ENCODE peak calls at places on chromosomes 6 and 20, in nine cellular contexts. One of them, this sample, is unnamed. For H3K27me3, the result is how much of the 10 kb centered on the place peaks cover.

GRCh38 chr6:165776699-165777098 is 113.7 kb upstream of the PDE10A start:
- DNase-seq in upper lobe of right lung: no peak
- DNase-seq in CD8-positive, alpha-beta memory T cell: no peak
- DNase-seq in Panc1: no peak
- DNase-seq in heart left ventricle: no peak
- DNase-seq in body of pancreas: no peak
- DNase-seq in GM23338: no peak
- DNase-seq in bronchial epithelial cell: no peak
- DNase-seq in stomach: no peak
- DNase-seq in this sample: no peak

GRCh38 chr6:116461563-116462507 is 660 bp downstream of the CALHM6 start:
- DNase-seq in upper lobe of right lung: peak
- DNase-seq in CD8-positive, alpha-beta memory T cell: peak
- DNase-seq in Panc1: no peak
- DNase-seq in heart left ventricle: peak
- DNase-seq in body of pancreas: peak
- DNase-seq in GM23338: peak
- DNase-seq in bronchial epithelial cell: no peak
- DNase-seq in stomach: peak
- DNase-seq in this sample: peak

GRCh38 chr20:50330504-50331313 is 140.1 kb downstream of the CEBPB start:
- DNase-seq in upper lobe of right lung: no peak
- DNase-seq in CD8-positive, alpha-beta memory T cell: no peak
- DNase-seq in Panc1: no peak
- DNase-seq in heart left ventricle: no peak
- DNase-seq in body of pancreas: peak
- DNase-seq in GM23338: no peak
- DNase-seq in bronchial epithelial cell: peak
- DNase-seq in stomach: no peak
- DNase-seq in this sample: no peak

GRCh38 chr6:135493218-135493961 is 4.2 kb downstream of the AHI1 start:
- DNase-seq in upper lobe of right lung: no peak
- DNase-seq in CD8-positive, alpha-beta memory T cell: no peak
- DNase-seq in Panc1: no peak
- DNase-seq in heart left ventricle: no peak
- DNase-seq in body of pancreas: no peak
- DNase-seq in GM23338: no peak
- DNase-seq in bronchial epithelial cell: no peak
- DNase-seq in stomach: no peak
- DNase-seq in this sample: no peak

GRCh38 chr6:142713959-142714358 is 231.0 kb downstream of the HIVEP2 start:
- DNase-seq in upper lobe of right lung: no peak
- DNase-seq in CD8-positive, alpha-beta memory T cell: no peak
- DNase-seq in Panc1: no peak
- DNase-seq in heart left ventricle: no peak
- DNase-seq in body of pancreas: no peak
- DNase-seq in GM23338: no peak
- DNase-seq in bronchial epithelial cell: no peak
- DNase-seq in stomach: no peak
- DNase-seq in this sample: no peak

GRCh38 chr20:63107449-63108200 is 100.9 kb upstream of the BHLHE23 start:
- DNase-seq in upper lobe of right lung: no peak
- DNase-seq in CD8-positive, alpha-beta memory T cell: no peak
- DNase-seq in Panc1: no peak
- DNase-seq in heart left ventricle: no peak
- DNase-seq in body of pancreas: no peak
- DNase-seq in GM23338: no peak
- DNase-seq in bronchial epithelial cell: no peak
- DNase-seq in stomach: no peak
- DNase-seq in this sample: no peak

GRCh38 chr6:115750946-115751345 is 309.7 kb downstream of the FRK start:
- DNase-seq in upper lobe of right lung: no peak
- DNase-seq in CD8-positive, alpha-beta memory T cell: no peak
- DNase-seq in Panc1: no peak
- DNase-seq in heart left ventricle: no peak
- DNase-seq in body of pancreas: no peak
- DNase-seq in GM23338: no peak
- DNase-seq in bronchial epithelial cell: no peak
- DNase-seq in stomach: no peak
- DNase-seq in this sample: no peak

GRCh38 chr6:46584586-46584985 is 68.0 kb downstream of the CYP39A1 start:
- DNase-seq in upper lobe of right lung: no peak
- DNase-seq in CD8-positive, alpha-beta memory T cell: no peak
- DNase-seq in Panc1: no peak
- DNase-seq in heart left ventricle: no peak
- DNase-seq in body of pancreas: no peak
- DNase-seq in GM23338: no peak
- DNase-seq in bronchial epithelial cell: peak
- DNase-seq in stomach: no peak
- DNase-seq in this sample: no peak

GRCh38 chr6:13724174-13724573 is 12.5 kb upstream of the RANBP9 start:
- DNase-seq in upper lobe of right lung: no peak
- DNase-seq in CD8-positive, alpha-beta memory T cell: no peak
- DNase-seq in Panc1: no peak
- DNase-seq in heart left ventricle: no peak
- DNase-seq in body of pancreas: no peak
- DNase-seq in GM23338: no peak
- DNase-seq in bronchial epithelial cell: peak
- DNase-seq in stomach: no peak
- DNase-seq in this sample: no peak

GRCh38 chr20:3282271-3283221 is 43.6 kb upstream of the SLC4A11 start:
- DNase-seq in upper lobe of right lung: no peak
- DNase-seq in CD8-positive, alpha-beta memory T cell: no peak
- DNase-seq in Panc1: no peak
- DNase-seq in heart left ventricle: no peak
- DNase-seq in body of pancreas: peak
- DNase-seq in GM23338: peak
- DNase-seq in bronchial epithelial cell: no peak
- DNase-seq in stomach: no peak
- DNase-seq in this sample: no peak

GRCh38 chr6:142692942-142693341 is 252.0 kb downstream of the HIVEP2 start:
- DNase-seq in upper lobe of right lung: peak
- DNase-seq in CD8-positive, alpha-beta memory T cell: peak
- DNase-seq in Panc1: peak
- DNase-seq in heart left ventricle: peak
- DNase-seq in body of pancreas: peak
- DNase-seq in GM23338: peak
- DNase-seq in bronchial epithelial cell: peak
- DNase-seq in stomach: peak
- DNase-seq in this sample: peak

GRCh38 chr6:73610444-73611275 is 43.1 kb downstream of the SLC17A5 start:
- DNase-seq in upper lobe of right lung: no peak
- DNase-seq in CD8-positive, alpha-beta memory T cell: no peak
- DNase-seq in Panc1: peak
- DNase-seq in heart left ventricle: no peak
- DNase-seq in body of pancreas: no peak
- DNase-seq in GM23338: peak
- DNase-seq in bronchial epithelial cell: peak
- DNase-seq in stomach: no peak
- DNase-seq in this sample: peak

GRCh38 chr6:125930810-125931418 is 25.7 kb upstream of the HINT3 start:
- DNase-seq in upper lobe of right lung: no peak
- DNase-seq in CD8-positive, alpha-beta memory T cell: no peak
- DNase-seq in Panc1: no peak
- DNase-seq in heart left ventricle: no peak
- DNase-seq in body of pancreas: no peak
- DNase-seq in GM23338: no peak
- DNase-seq in bronchial epithelial cell: no peak
- DNase-seq in stomach: no peak
- DNase-seq in this sample: no peak

GRCh38 chr6:106536863-106537262 is 92.4 kb downstream of the RTN4IP1 start:
- DNase-seq in upper lobe of right lung: no peak
- DNase-seq in CD8-positive, alpha-beta memory T cell: no peak
- DNase-seq in Panc1: no peak
- DNase-seq in heart left ventricle: no peak
- DNase-seq in body of pancreas: no peak
- DNase-seq in GM23338: no peak
- DNase-seq in bronchial epithelial cell: no peak
- DNase-seq in stomach: no peak
- DNase-seq in this sample: no peak

GRCh38 chr6:71498643-71499042 is 210.0 kb downstream of the OGFRL1 start:
- DNase-seq in upper lobe of right lung: no peak
- DNase-seq in CD8-positive, alpha-beta memory T cell: no peak
- DNase-seq in Panc1: no peak
- DNase-seq in heart left ventricle: no peak
- DNase-seq in body of pancreas: no peak
- DNase-seq in GM23338: no peak
- DNase-seq in bronchial epithelial cell: peak
- DNase-seq in stomach: no peak
- DNase-seq in this sample: no peak

GRCh38 chr6:157767757-157768156 is 55.3 kb upstream of the SNX9 start:
- DNase-seq in upper lobe of right lung: no peak
- DNase-seq in CD8-positive, alpha-beta memory T cell: no peak
- DNase-seq in Panc1: no peak
- DNase-seq in heart left ventricle: no peak
- DNase-seq in body of pancreas: no peak
- DNase-seq in GM23338: no peak
- DNase-seq in bronchial epithelial cell: no peak
- DNase-seq in stomach: no peak
- DNase-seq in this sample: no peak

GRCh38 chr6:147738089-147738488 is 229.6 kb downstream of the SAMD5 start:
- DNase-seq in upper lobe of right lung: no peak
- DNase-seq in CD8-positive, alpha-beta memory T cell: no peak
- DNase-seq in Panc1: no peak
- DNase-seq in heart left ventricle: no peak
- DNase-seq in body of pancreas: no peak
- DNase-seq in GM23338: no peak
- DNase-seq in bronchial epithelial cell: peak
- DNase-seq in stomach: no peak
- DNase-seq in this sample: no peak

GRCh38 chr6:12369781-12370262 is 79.7 kb downstream of the EDN1 start:
- DNase-seq in upper lobe of right lung: no peak
- DNase-seq in CD8-positive, alpha-beta memory T cell: no peak
- DNase-seq in Panc1: no peak
- DNase-seq in heart left ventricle: no peak
- DNase-seq in body of pancreas: peak
- DNase-seq in GM23338: no peak
- DNase-seq in bronchial epithelial cell: peak
- DNase-seq in stomach: no peak
- DNase-seq in this sample: no peak

GRCh38 chr6:131858765-131859490 is 51.1 kb downstream of the ENPP1 start:
- DNase-seq in upper lobe of right lung: no peak
- DNase-seq in CD8-positive, alpha-beta memory T cell: no peak
- DNase-seq in Panc1: no peak
- DNase-seq in heart left ventricle: no peak
- DNase-seq in body of pancreas: no peak
- DNase-seq in GM23338: no peak
- DNase-seq in bronchial epithelial cell: peak
- DNase-seq in stomach: no peak
- DNase-seq in this sample: no peak

DNA sequence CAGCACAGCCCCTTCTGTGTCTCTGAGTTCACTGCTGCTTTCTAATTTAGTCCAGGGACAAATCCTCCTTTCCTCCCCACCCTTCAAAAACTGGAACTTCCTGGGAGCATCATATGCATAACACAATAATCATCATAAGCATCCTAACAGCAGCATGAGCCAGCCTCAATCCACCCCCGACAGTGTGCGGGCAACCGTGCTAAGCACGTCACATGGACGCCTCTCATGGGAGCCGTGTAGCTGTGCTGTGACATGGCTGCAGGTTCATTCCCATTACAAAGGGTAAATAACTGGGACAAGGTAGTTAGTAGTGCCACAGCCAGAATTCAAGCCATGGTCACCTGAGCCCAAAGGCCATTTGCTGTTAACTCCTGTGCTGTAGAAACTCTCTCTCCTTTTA is 24.5 kb upstream of the ULBP3 start:
- DNase-seq in upper lobe of right lung: no peak
- DNase-seq in CD8-positive, alpha-beta memory T cell: no peak
- DNase-seq in Panc1: no peak
- DNase-seq in heart left ventricle: no peak
- DNase-seq in body of pancreas: no peak
- DNase-seq in GM23338: no peak
- DNase-seq in bronchial epithelial cell: no peak
- DNase-seq in stomach: no peak
- DNase-seq in this sample: no peak
- H3K27me3 ChIP-seq in upper lobe of right lung: under half
- H3K27me3 ChIP-seq in CD8-positive, alpha-beta memory T cell: under half
- H3K27me3 ChIP-seq in Panc1: under half
- H3K27me3 ChIP-seq in heart left ventricle: under half
- H3K27me3 ChIP-seq in body of pancreas: under half
- H3K27me3 ChIP-seq in GM23338: under half
- H3K27me3 ChIP-seq in bronchial epithelial cell: under half
- H3K27me3 ChIP-seq in stomach: under half
- H3K27me3 ChIP-seq in this sample: under half

DNA sequence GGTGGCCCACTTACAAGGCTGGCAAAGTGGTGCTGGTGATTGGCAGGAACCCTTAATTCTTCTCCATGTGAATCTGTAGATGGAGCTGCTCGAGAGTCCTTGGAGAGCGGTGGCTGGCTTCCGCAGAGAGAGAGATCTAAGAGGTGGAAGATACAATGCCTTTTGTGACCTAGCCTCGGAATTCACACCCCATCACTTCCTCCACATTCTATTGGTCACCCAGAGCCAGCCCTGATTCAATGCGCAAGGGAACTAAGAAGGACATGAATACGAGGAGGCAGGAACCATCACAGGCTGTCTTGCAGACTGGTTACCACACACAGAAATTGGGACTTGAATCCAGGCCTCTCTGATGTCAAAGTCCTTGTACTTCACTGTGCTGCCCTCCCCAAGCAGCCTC is 128.9 kb upstream of the PROKR2 start:
- DNase-seq in upper lobe of right lung: no peak
- DNase-seq in CD8-positive, alpha-beta memory T cell: no peak
- DNase-seq in Panc1: no peak
- DNase-seq in heart left ventricle: no peak
- DNase-seq in body of pancreas: no peak
- DNase-seq in GM23338: no peak
- DNase-seq in bronchial epithelial cell: no peak
- DNase-seq in stomach: no peak
- DNase-seq in this sample: no peak
- H3K27me3 ChIP-seq in upper lobe of right lung: under half
- H3K27me3 ChIP-seq in CD8-positive, alpha-beta memory T cell: under half
- H3K27me3 ChIP-seq in Panc1: under half
- H3K27me3 ChIP-seq in heart left ventricle: under half
- H3K27me3 ChIP-seq in body of pancreas: under half
- H3K27me3 ChIP-seq in GM23338: under half
- H3K27me3 ChIP-seq in bronchial epithelial cell: under half
- H3K27me3 ChIP-seq in stomach: under half
- H3K27me3 ChIP-seq in this sample: under half

DNA sequence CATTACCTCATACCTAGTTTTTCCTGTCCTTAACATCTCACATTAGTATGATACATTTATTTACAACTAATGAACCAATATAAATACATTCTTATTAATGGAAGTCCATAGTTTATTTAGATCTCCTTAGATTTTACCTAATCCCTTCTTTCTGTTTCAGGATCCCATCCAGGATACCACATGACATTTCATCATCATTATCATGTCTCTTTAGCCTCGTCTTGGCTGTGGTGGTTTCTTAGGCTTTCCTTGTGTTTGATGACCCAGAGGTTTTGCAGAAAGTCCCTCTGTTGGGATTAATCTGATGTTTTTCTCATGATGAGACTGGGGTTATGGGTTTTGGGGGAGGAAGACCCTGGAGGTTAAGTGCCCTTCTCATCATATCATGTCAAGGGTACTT is 89.3 kb upstream of the IYD start:
- DNase-seq in upper lobe of right lung: no peak
- DNase-seq in CD8-positive, alpha-beta memory T cell: no peak
- DNase-seq in Panc1: no peak
- DNase-seq in heart left ventricle: no peak
- DNase-seq in body of pancreas: no peak
- DNase-seq in GM23338: no peak
- DNase-seq in bronchial epithelial cell: no peak
- DNase-seq in stomach: no peak
- DNase-seq in this sample: no peak
- H3K27me3 ChIP-seq in upper lobe of right lung: under half
- H3K27me3 ChIP-seq in CD8-positive, alpha-beta memory T cell: under half
- H3K27me3 ChIP-seq in Panc1: under half
- H3K27me3 ChIP-seq in heart left ventricle: under half
- H3K27me3 ChIP-seq in body of pancreas: under half
- H3K27me3 ChIP-seq in GM23338: under half
- H3K27me3 ChIP-seq in bronchial epithelial cell: under half
- H3K27me3 ChIP-seq in stomach: under half
- H3K27me3 ChIP-seq in this sample: under half

GRCh38 chr20:21693322-21693721 is 12.1 kb upstream of the PAX1 start:
- DNase-seq in upper lobe of right lung: no peak
- DNase-seq in CD8-positive, alpha-beta memory T cell: no peak
- DNase-seq in Panc1: no peak
- DNase-seq in heart left ventricle: no peak
- DNase-seq in body of pancreas: no peak
- DNase-seq in GM23338: peak
- DNase-seq in bronchial epithelial cell: no peak
- DNase-seq in stomach: no peak
- DNase-seq in this sample: no peak
- H3K27me3 ChIP-seq in upper lobe of right lung: under half
- H3K27me3 ChIP-seq in CD8-positive, alpha-beta memory T cell: under half
- H3K27me3 ChIP-seq in Panc1: under half
- H3K27me3 ChIP-seq in heart left ventricle: under half
- H3K27me3 ChIP-seq in body of pancreas: under half
- H3K27me3 ChIP-seq in GM23338: under half
- H3K27me3 ChIP-seq in bronchial epithelial cell: under half
- H3K27me3 ChIP-seq in stomach: under half
- H3K27me3 ChIP-seq in this sample: under half

This sample was measured in MM.1S.